ENCODE peak calls at places on chromosomes 4 and X, in nine cellular contexts. G is spleen, Z is adrenal gland, E is right lobe of liver, N is heart left ventricle, F is transverse colon, Q is esophagus squamous epithelium, A is IMR-90, P is uterus. J is an unnamed sample. For H3K27me3, the result is how much of the 10 kb centered on the place peaks cover.

GRCh38 chrX:6856471-6856870 is 291.0 kb upstream of the STS start:
- DNase-seq in A (no peak), N (no peak), Q (no peak), G (no peak), F (no peak), Z (no peak), P (no peak), E (no peak), J (no peak)

GRCh38 chr4:27018076-27018475 is 157.4 kb downstream of the STIM2 start:
- DNase-seq in N (no peak), Z (no peak), P (no peak), Q (no peak), E (no peak), G (no peak), F (no peak), A (no peak), J (no peak)

GRCh38 chrX:120446503-120446902 is 22.6 kb downstream of the LAMP2 start:
- DNase-seq in F (no peak), Q (no peak), P (no peak), G (no peak), A (peak), N (no peak), Z (peak), E (no peak), J (no peak)

GRCh38 chr4:123546123-123546654 is 149.6 kb downstream of the SPRY1 start:
- DNase-seq in G (no peak), E (no peak), P (no peak), Q (no peak), N (no peak), A (no peak), Z (no peak), F (peak), J (no peak)

GRCh38 chr4:14841801-14842748 is 160.2 kb upstream of the CPEB2 start:
- DNase-seq in N (peak), P (no peak), E (no peak), F (peak), G (no peak), A (no peak), Z (no peak), Q (no peak), J (no peak)

GRCh38 chrX:115547448-115547847 is 13.5 kb upstream of the PLS3 start:
- DNase-seq in A (no peak), Q (no peak), G (no peak), Z (no peak), N (no peak), F (no peak), E (no peak), P (no peak), J (no peak)

GRCh38 chr4:145388043-145388442 is 93.6 kb upstream of the SMAD1 start:
- DNase-seq in F (no peak), P (no peak), Q (no peak), A (no peak), E (no peak), G (no peak), Z (no peak), N (no peak), J (no peak)

GRCh38 chr4:113444386-113444785 is 317.2 kb downstream of the CAMK2D start:
- DNase-seq in E (no peak), F (no peak), Z (no peak), P (no peak), N (no peak), Q (no peak), A (peak), G (no peak), J (peak)

GRCh38 chr4:124940387-124940786 is 227.9 kb upstream of the ANKRD50 start:
- DNase-seq in Z (no peak), P (no peak), G (no peak), F (no peak), N (no peak), E (no peak), Q (no peak), A (peak), J (no peak)

GRCh38 chrX:39311646-39312045 is 510.4 kb downstream of the MID1IP1 start:
- DNase-seq in F (no peak), G (no peak), Q (no peak), E (no peak), Z (no peak), N (no peak), A (no peak), P (no peak), J (no peak)

GRCh38 chrX:636971-637659 is 6.5 kb downstream of the SHOX start:
- DNase-seq in E (no peak), P (no peak), G (no peak), Z (no peak), N (no peak), A (no peak), F (no peak), Q (no peak), J (no peak)

GRCh38 chrX:118507766-118508165 is 12.2 kb downstream of the DOCK11 start:
- DNase-seq in E (no peak), P (no peak), N (no peak), F (no peak), A (no peak), Q (no peak), G (no peak), Z (no peak), J (no peak)

GRCh38 chr4:159723341-159724048 is 620.6 kb downstream of the RAPGEF2 start:
- DNase-seq in E (no peak), F (no peak), Z (no peak), P (no peak), G (peak), A (no peak), Q (no peak), N (no peak), J (no peak)

GRCh38 chrX:65932173-65933084 is 107.5 kb downstream of the VSIG4 start:
- DNase-seq in G (peak), Z (no peak), F (peak), N (no peak), A (no peak), P (no peak), E (no peak), Q (no peak), J (no peak)

GRCh38 chr4:124334119-124334518 is 378.4 kb downstream of the ANKRD50 start:
- DNase-seq in N (peak), G (no peak), E (no peak), Z (peak), F (no peak), A (peak), P (no peak), Q (no peak), J (peak)

GRCh38 chr4:169377367-169377766 is 106.6 kb upstream of the SH3RF1 start:
- DNase-seq in Q (no peak), G (no peak), F (no peak), E (no peak), P (no peak), N (no peak), Z (no peak), A (no peak), J (no peak)

GRCh38 chr4:139523076-139523475 is 32.9 kb downstream of the SETD7 start:
- DNase-seq in F (peak), E (no peak), P (no peak), N (no peak), Q (no peak), A (peak), Z (no peak), G (no peak), J (no peak)

GRCh38 chr4:102505708-102506107 is 4.5 kb downstream of the NFKB1 start:
- DNase-seq in Q (no peak), F (no peak), G (no peak), E (no peak), N (no peak), P (no peak), Z (no peak), A (no peak), J (no peak)

GRCh38 chrX:68568136-68568535 is 69.3 kb downstream of the YIPF6 start:
- DNase-seq in A (no peak), Q (no peak), P (no peak), E (no peak), Z (no peak), G (no peak), F (no peak), N (no peak), J (no peak)

GRCh38 chr4:169254546-169254983 is 16.2 kb downstream of the SH3RF1 start:
- DNase-seq in E (peak), N (peak), Q (no peak), A (peak), F (no peak), Z (peak), G (no peak), P (no peak), J (peak)

GRCh38 chr4:155734065-155734464 is 24.8 kb upstream of the GUCY1B1 start:
- DNase-seq in F (no peak), N (peak), P (no peak), E (no peak), A (peak), Z (no peak), Q (no peak), G (no peak), J (no peak)

DNA sequence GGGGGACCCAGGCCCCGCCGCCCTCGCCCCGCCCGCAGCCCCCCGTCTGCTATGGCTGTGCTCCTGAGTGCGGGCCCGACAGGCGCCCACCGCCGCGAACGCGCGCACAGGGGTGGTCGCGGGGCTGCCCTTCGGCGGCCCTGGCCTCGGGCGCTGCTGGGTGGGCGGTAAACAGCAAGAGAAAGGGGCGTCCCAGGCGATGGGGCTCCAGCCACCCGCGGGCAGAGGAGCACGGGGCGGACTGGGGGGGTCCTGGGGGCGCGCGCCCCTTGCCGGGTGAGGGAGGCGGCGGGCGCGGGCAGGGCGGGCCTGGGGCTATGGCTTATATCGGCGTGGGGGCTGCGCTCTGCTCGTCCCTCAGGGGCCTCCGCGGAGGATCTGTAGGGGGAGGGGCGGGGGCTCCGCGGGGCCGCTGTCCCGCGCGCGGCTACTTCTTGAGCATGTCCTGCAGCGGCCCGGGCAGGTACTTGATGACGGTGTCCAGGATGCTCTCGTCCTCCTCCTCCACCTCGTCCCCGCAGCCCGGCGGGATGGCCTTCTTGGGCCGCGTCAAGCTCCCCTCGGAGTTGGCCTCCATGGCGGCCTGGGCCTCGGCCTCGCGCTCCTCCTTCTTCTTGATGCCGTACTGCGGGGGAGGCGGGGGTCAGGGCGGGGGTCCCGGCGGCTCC is 39.7 kb downstream of the CPLX1 start:
- DNase-seq in A (no peak), P (no peak), N (no peak), Z (no peak), F (no peak), G (no peak), Q (no peak), E (peak), J (no peak)
- H3K27me3 ChIP-seq in A (under half), P (under half), N (under half), Z (under half), F (under half), G (under half), Q (under half), E (under half), J (under half)

GRCh38 chr4:2412534-2412884 is 5.9 kb downstream of the ZFYVE28 start:
- DNase-seq in G (peak), F (peak), E (no peak), P (no peak), Q (no peak), N (no peak), Z (no peak), A (no peak), J (no peak)

GRCh38 chr4:2415213-2415612 is 3.2 kb downstream of the ZFYVE28 start:
- DNase-seq in F (no peak), N (no peak), Q (no peak), G (no peak), A (no peak), Z (no peak), E (no peak), P (no peak), J (no peak)

GRCh38 chr4:2415881-2416563 is 2.4 kb downstream of the ZFYVE28 start:
- DNase-seq in Z (no peak), A (no peak), P (no peak), N (no peak), E (no peak), G (peak), Q (no peak), F (no peak), J (no peak)

GRCh38 chr4:2412885-2413716 is 5.3 kb downstream of the ZFYVE28 start:
- DNase-seq in E (peak), Q (peak), P (peak), F (peak), A (peak), Z (peak), N (peak), G (peak), J (peak)

GRCh38 chr4:2413821-2414610 is 4.4 kb downstream of the ZFYVE28 start:
- DNase-seq in A (no peak), N (no peak), E (no peak), Z (no peak), F (peak), G (peak), Q (no peak), P (no peak), J (no peak)
- H3K4me3 ChIP-seq in A (no peak), N (peak), E (no peak), Z (no peak), F (peak), G (no peak), Q (peak), P (no peak), J (no peak)

GRCh38 chr4:39365931-39366771 is at the start of gene RFC1:
- DNase-seq in Q (peak), Z (peak), F (peak), N (peak), A (peak), G (peak), E (peak), P (peak), J (peak)
- TF ChIP-seq POLR2A in Q (no peak), Z (peak), F (peak), N (no peak), A (no peak), G (peak), E (peak), P (peak), J (no peak)

GRCh38 chr4:73944061-73944875 is 37.6 kb downstream of the PF4 start:
- DNase-seq in Q (no peak), G (peak), Z (no peak), F (peak), N (no peak), A (no peak), P (no peak), E (peak), J (peak)
- H3K27me3 ChIP-seq in Q (under half), G (under half), Z (under half), F (under half), N (under half), A (half or more), P (under half), E (under half), J (under half)

GRCh38 chrX:79366556-79366887 is 612 bp downstream of the ITM2A start:
- DNase-seq in Z (no peak), A (no peak), P (peak), E (no peak), N (no peak), F (no peak), Q (peak), G (no peak), J (no peak)
- H3K4me3 ChIP-seq in Z (no peak), A (no peak), P (peak), E (peak), N (peak), F (peak), Q (peak), G (peak), J (peak)

GRCh38 chrX:71283409-71284143 is at the start of gene NONO:
- DNase-seq in Q (peak), A (peak), G (peak), F (peak), E (peak), P (peak), N (peak), Z (peak), J (peak)
- TF ChIP-seq POLR2A in Q (no peak), A (peak), G (no peak), F (peak), E (peak), P (peak), N (no peak), Z (peak), J (peak)

GRCh38 chrX:54715621-54716020 is 82.4 kb downstream of the ITIH6 start:
- DNase-seq in E (no peak), G (no peak), P (no peak), Z (no peak), F (no peak), A (no peak), N (no peak), Q (no peak), J (no peak)

DNA sequence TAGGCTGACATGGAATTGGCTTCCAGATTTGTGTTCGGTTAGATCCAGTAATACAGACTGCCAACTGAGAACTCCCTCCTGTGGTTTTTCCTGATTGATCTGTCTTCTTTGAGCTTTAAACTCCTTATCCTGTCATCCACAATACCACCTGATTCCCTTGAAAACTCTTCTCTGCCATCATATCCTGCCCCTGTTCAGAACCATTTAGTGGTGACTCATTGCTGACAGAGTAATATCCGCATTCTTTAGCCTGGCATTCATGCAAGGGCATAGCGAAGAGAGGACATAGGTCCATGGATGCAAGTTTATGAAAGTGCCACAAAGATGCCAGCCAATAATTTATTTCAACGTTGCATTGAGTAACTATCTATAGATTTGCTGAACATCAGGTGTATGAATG is 76.6 kb downstream of the ITIH6 start:
- DNase-seq in P (no peak), Q (no peak), G (no peak), E (no peak), F (no peak), A (no peak), N (no peak), Z (no peak), J (no peak)
- H3K27me3 ChIP-seq in P (under half), Q (under half), G (under half), E (under half), F (under half), A (under half), N (under half), Z (under half), J (under half)